ENCODE peak calls at places on chromosomes 12 and 14, in eight cellular contexts. I is NCI-H146; F is HT1080; E is HuH-7.5; Z is HuH-7; Y is fibroblast of the conjunctiva; K is suprapubic skin; O is stimulated activated CD8-positive, alpha-beta memory T cell treated with anti-CD3 and anti-CD28 coated beads, Interleukin-7, amount 100 ng/mL, for 4 hours. H is an unnamed sample.

GRCh38 chr12:25433581-25434325 is 119.3 kb downstream of the LMNTD1 start:
- DNase-seq in E (no peak), Z (no peak), O (no peak), Y (no peak), K (no peak), I (no peak), F (no peak), H (no peak)

GRCh38 chr14:24232645-24233537 is at the start of gene GMPR2:
- DNase-seq in F (no peak), Y (no peak), I (peak; percentile 78), Z (peak; percentile 54), O (no peak), K (no peak), E (peak; percentile 39), H (peak; percentile 77)

GRCh38 chr14:29584992-29585391 is 342.7 kb downstream of the PRKD1 start:
- DNase-seq in K (no peak), E (peak; percentile 53), Y (peak; percentile 67), F (peak; percentile 39), Z (peak; percentile 60), O (no peak), I (peak; percentile 87), H (no peak)

GRCh38 chr12:139585-139984 is 73.0 kb downstream of the IQSEC3 start:
- DNase-seq in Z (no peak), I (no peak), Y (no peak), K (no peak), F (no peak), E (no peak), O (no peak), H (no peak)

GRCh38 chr12:62542814-62543213 is 76.2 kb downstream of the MON2 start:
- DNase-seq in Z (no peak), O (no peak), K (no peak), I (no peak), F (no peak), Y (no peak), E (no peak), H (no peak)

GRCh38 chr14:75831971-75832370 is 149.8 kb downstream of the TGFB3 start:
- DNase-seq in O (no peak), E (no peak), K (no peak), Y (no peak), F (no peak), Z (no peak), I (peak; percentile 72), H (no peak)

GRCh38 chr12:111467862-111468245 is 62.1 kb downstream of the SH2B3 start:
- DNase-seq in F (no peak), I (no peak), E (no peak), Y (no peak), O (no peak), K (no peak), Z (no peak), H (no peak)

GRCh38 chr12:52838871-52839446 is 4.8 kb upstream of the KRT79 start:
- DNase-seq in O (no peak), Z (no peak), E (no peak), I (peak; percentile 86), F (no peak), K (no peak), Y (no peak), H (no peak)

GRCh38 chr12:77855548-77855947 is 24.9 kb downstream of the NAV3 start:
- DNase-seq in K (no peak), Z (no peak), E (no peak), Y (no peak), I (no peak), O (no peak), F (peak; percentile 42), H (no peak)

GRCh38 chr12:96343347-96343954 is 56.8 kb downstream of the CDK17 start:
- DNase-seq in E (no peak), F (no peak), Y (no peak), I (no peak), K (no peak), O (no peak), Z (no peak), H (peak; percentile 22)

GRCh38 chr12:71521125-71521524 is 81.5 kb downstream of the LGR5 start:
- DNase-seq in O (no peak), Z (no peak), E (no peak), I (no peak), K (no peak), F (no peak), Y (no peak), H (no peak)

GRCh38 chr14:74468513-74468912 is 24.6 kb downstream of the NPC2 start:
- DNase-seq in K (no peak), F (no peak), I (no peak), E (no peak), Y (no peak), O (no peak), Z (no peak), H (no peak)

GRCh38 chr14:90397401-90398314 is 829 bp downstream of the CALM1 start:
- DNase-seq in F (peak; percentile 48), E (peak; percentile 45), O (peak; percentile 67), I (peak; percentile 86), Z (peak; percentile 49), K (no peak), Y (no peak), H (peak; percentile 80)

GRCh38 chr12:20220339-20220738 is 148.0 kb upstream of the PDE3A start:
- DNase-seq in O (no peak), E (no peak), I (peak; percentile 15), F (peak; percentile 34), Y (peak; percentile 38), K (no peak), Z (peak; percentile 19), H (no peak)

GRCh38 chr12:1083888-1084262 is 92.9 kb downstream of the ERC1 start:
- DNase-seq in F (no peak), K (no peak), E (no peak), I (peak; percentile 94), O (no peak), Y (peak; percentile 59), Z (no peak), H (no peak)

GRCh38 chr14:72946491-72946890 is 20.2 kb downstream of the DCAF4 start:
- DNase-seq in O (no peak), K (no peak), I (no peak), E (no peak), Z (no peak), Y (no peak), F (peak; percentile 78), H (no peak)

GRCh38 chr14:38042356-38042755 is 165.3 kb upstream of the SSTR1 start:
- DNase-seq in F (peak; percentile 85), E (no peak), I (no peak), Y (no peak), K (no peak), O (no peak), Z (no peak), H (no peak)

GRCh38 chr14:39339003-39339402 is 93.2 kb downstream of the FBXO33 start:
- DNase-seq in Y (no peak), K (no peak), F (no peak), I (peak; percentile 90), Z (no peak), O (no peak), E (no peak), H (no peak)

GRCh38 chr12:97561321-97562230 is 99.0 kb downstream of the RMST start:
- DNase-seq in E (no peak), Z (no peak), F (no peak), Y (no peak), O (no peak), K (no peak), I (peak; percentile 59), H (no peak)

GRCh38 chr12:121520586-121521086 is 60.2 kb downstream of the KDM2B start:
- DNase-seq in Y (no peak), K (no peak), F (no peak), I (no peak), O (no peak), E (no peak), Z (no peak), H (no peak)

GRCh38 chr12:32390572-32391219 is 8.7 kb upstream of the FGD4 start:
- DNase-seq in E (no peak), O (no peak), Y (no peak), Z (no peak), K (no peak), I (no peak), F (no peak), H (no peak)

GRCh38 chr14:62087191-62087590 is 325.0 kb downstream of the SNAPC1 start:
- DNase-seq in K (no peak), I (no peak), O (no peak), E (no peak), F (no peak), Y (no peak), Z (no peak), H (no peak)

GRCh38 chr12:74337951-74338350 is 199.7 kb upstream of the ATXN7L3B start:
- DNase-seq in O (no peak), Y (no peak), I (no peak), Z (no peak), E (no peak), K (no peak), F (peak; percentile 81), H (no peak)

GRCh38 chr12:38269897-38270296 is 46.7 kb upstream of the ALG10B start:
- DNase-seq in F (no peak), O (no peak), Z (no peak), E (no peak), I (no peak), K (no peak), Y (no peak), H (no peak)

GRCh38 chr12:12561305-12562015 is 1.2 kb downstream of the DUSP16 start:
- DNase-seq in E (no peak), F (no peak), K (peak; percentile 89), Y (no peak), O (peak; percentile 23), I (peak; percentile 69), Z (peak; percentile 32), H (peak; percentile 11)

GRCh38 chr14:37232907-37233481 is 35.3 kb downstream of the MIPOL1 start:
- DNase-seq in F (peak; percentile 46), I (peak; percentile 41), Z (peak; percentile 15), E (peak; percentile 14), Y (peak; percentile 66), K (no peak), O (no peak), H (no peak)

H was measured in NK-92 treated with Interleukin-12 subunit alpha and Interleukin-12 subunit beta, amount 100 ng/mL, for 24 hours.